ENCODE peak calls at places on chromosomes 13 and 19, in four cellular contexts. B is myocyte, I is ecto neural progenitor cell, R is body of pancreas. E is an unnamed sample.

GRCh38 chr19:6239401-6239844 is 40.4 kb downstream of the MLLT1 start:
- DNase-seq in R (peak; percentile 71), I (no peak), B (peak; percentile 73), E (no peak)

GRCh38 chr13:99051768-99052455 is 74.0 kb upstream of the DOCK9 start:
- DNase-seq in B (no peak), I (no peak), R (no peak), E (no peak)

GRCh38 chr19:5994407-5995165 is 16.6 kb upstream of the RANBP3 start:
- DNase-seq in R (no peak), B (no peak), I (no peak), E (no peak)

GRCh38 chr19:40273469-40274360 is 11.4 kb downstream of the AKT2 start:
- DNase-seq in B (no peak), R (no peak), I (no peak), E (no peak)

GRCh38 chr13:113052206-113052605 is 53.4 kb upstream of the F7 start:
- DNase-seq in R (no peak), I (no peak), B (no peak), E (no peak)

GRCh38 chr13:20378721-20379120 is 146.6 kb upstream of the GJB6 start:
- DNase-seq in B (peak; percentile 27), R (no peak), I (no peak), E (no peak)

GRCh38 chr19:6767357-6768235 is at the start of gene SH2D3A:
- DNase-seq in B (no peak), R (peak; percentile 96), I (peak; percentile 89), E (peak; percentile 98)

GRCh38 chr13:109389456-109389855 is 396.9 kb downstream of the IRS2 start:
- DNase-seq in B (no peak), I (no peak), R (no peak), E (no peak)

GRCh38 chr13:111506621-111507020 is 186.2 kb downstream of the TEX29 start:
- DNase-seq in I (no peak), R (no peak), B (no peak), E (no peak)

GRCh38 chr13:48448963-48449614 is 36.2 kb upstream of the LPAR6 start:
- DNase-seq in R (no peak), B (peak; percentile 23), I (no peak), E (no peak)

GRCh38 chr13:111486801-111487200 is 166.4 kb downstream of the TEX29 start:
- DNase-seq in I (no peak), R (no peak), B (no peak), E (no peak)

GRCh38 chr19:58374200-58374599 is 6.6 kb downstream of the ZNF837 start:
- DNase-seq in R (no peak), I (no peak), B (no peak), E (no peak)

GRCh38 chr13:20796791-20797513 is 23.2 kb upstream of the EEF1AKMT1 start:
- DNase-seq in R (no peak), I (no peak), B (no peak), E (no peak)

GRCh38 chr19:28542394-28543243 is 670.3 kb downstream of the UQCRFS1 start:
- DNase-seq in R (no peak), B (no peak), I (no peak), E (no peak)

GRCh38 chr19:6423499-6424189 is 967 bp downstream of the KHSRP start:
- DNase-seq in I (peak; percentile 79), R (no peak), B (peak; percentile 47), E (peak; percentile 39)

GRCh38 chr19:1088419-1089066 is 6.6 kb downstream of the POLR2E start:
- DNase-seq in B (no peak), I (no peak), R (no peak), E (no peak)

GRCh38 chr19:7421941-7422744 is 66.7 kb downstream of the PEX11G start:
- DNase-seq in B (no peak), R (no peak), I (no peak), E (no peak)

GRCh38 chr19:6499052-6499790 is 2.9 kb downstream of the TUBB4A start:
- DNase-seq in B (no peak), I (no peak), R (no peak), E (no peak)

GRCh38 chr19:14150041-14150769 is 13.8 kb upstream of the ASF1B start:
- DNase-seq in R (no peak), I (no peak), B (no peak), E (no peak)

GRCh38 chr13:111939285-111940278 is 127.4 kb upstream of the SOX1 start:
- DNase-seq in R (no peak), B (no peak), I (peak; percentile 25), E (no peak)

GRCh38 chr13:47858678-47859050 is 142.4 kb downstream of the SUCLA2 start:
- DNase-seq in R (no peak), B (no peak), I (no peak), E (no peak)

GRCh38 chr13:36131215-36131930 is at the start of gene DCLK1:
- DNase-seq in I (peak; percentile 83), B (peak; percentile 86), R (peak; percentile 23), E (peak; percentile 21)

GRCh38 chr13:30752991-30753616 is 17.8 kb downstream of the ALOX5AP start:
- DNase-seq in R (no peak), I (no peak), B (no peak), E (no peak)

GRCh38 chr19:2983351-2984195 is 6.2 kb downstream of the TLE6 start:
- DNase-seq in I (peak; percentile 85), B (no peak), R (peak; percentile 62), E (peak; percentile 30)

GRCh38 chr19:50203281-50204080 is at the start of gene MYH14:
- DNase-seq in I (peak; percentile 96), R (peak; percentile 98), B (no peak), E (peak; percentile 93)

GRCh38 chr13:51997641-51998330 is 13.5 kb downstream of the ATP7B start:
- DNase-seq in R (peak; percentile 20), B (peak; percentile 53), I (no peak), E (no peak)

GRCh38 chr13:106794131-106794530 is 226.2 kb upstream of the ARGLU1 start:
- DNase-seq in B (no peak), I (no peak), R (no peak), E (no peak)

GRCh38 chr13:44759723-44760360 is 183.7 kb upstream of the TSC22D1 start:
- DNase-seq in I (no peak), R (peak; percentile 90), B (no peak), E (no peak)

GRCh38 chr19:47302249-47302648 is 7.4 kb upstream of the C5AR1 start:
- DNase-seq in I (no peak), B (no peak), R (no peak), E (no peak)

GRCh38 chr19:11191273-11191755 is 6.0 kb downstream of the KANK2 start:
- DNase-seq in R (no peak), I (no peak), B (peak; percentile 100), E (peak; percentile 50)

GRCh38 chr19:52922841-52923781 is at the start of gene ZNF888:
- DNase-seq in I (peak; percentile 93), R (peak; percentile 90), B (no peak), E (peak; percentile 95)

GRCh38 chr13:97342136-97342535 is 91.8 kb upstream of the RAP2A start:
- DNase-seq in I (no peak), R (no peak), B (no peak), E (no peak)